ENCODE peak calls at places on chromosomes 11 and 22, in four cellular contexts. U, W, I and H are unnamed samples.

GRCh38 chr22:49827853-49828598 is at the start of gene BRD1:
- DNase-seq in U (no peak), W (no peak), I (no peak), H (no peak)

GRCh38 chr11:35618497-35619029 is 303 bp downstream of the FJX1 start:
- DNase-seq in U (peak; percentile 25), W (no peak), I (no peak), H (no peak)

GRCh38 chr11:103202048-103202651 is 92.9 kb downstream of the DYNC2H1 start:
- DNase-seq in U (no peak), W (no peak), I (no peak), H (no peak)

GRCh38 chr22:23058063-23058462 is 12.3 kb upstream of the GNAZ start:
- DNase-seq in U (no peak), W (peak; percentile 1), I (no peak), H (no peak)

GRCh38 chr11:2537010-2537695 is 92.3 kb downstream of the KCNQ1 start:
- DNase-seq in U (no peak), W (no peak), I (no peak), H (no peak)

GRCh38 chr11:124627546-124627945 is 4.9 kb downstream of the TBRG1 start:
- DNase-seq in U (no peak), W (no peak), I (no peak), H (no peak)

GRCh38 chr22:39592104-39593060 is 21.8 kb downstream of the CACNA1I start:
- DNase-seq in U (no peak), W (peak; percentile 65), I (no peak), H (peak; percentile 33)

GRCh38 chr11:72975778-72976520 is 161.7 kb downstream of the ATG16L2 start:
- DNase-seq in U (no peak), W (no peak), I (no peak), H (no peak)

GRCh38 chr11:2203440-2204259 is 32.0 kb upstream of the TH start:
- DNase-seq in U (no peak), W (no peak), I (peak; percentile 61), H (no peak)

GRCh38 chr22:23909258-23909898 is 15.2 kb downstream of the MIF start:
- DNase-seq in U (peak; percentile 16), W (no peak), I (no peak), H (no peak)

DNA sequence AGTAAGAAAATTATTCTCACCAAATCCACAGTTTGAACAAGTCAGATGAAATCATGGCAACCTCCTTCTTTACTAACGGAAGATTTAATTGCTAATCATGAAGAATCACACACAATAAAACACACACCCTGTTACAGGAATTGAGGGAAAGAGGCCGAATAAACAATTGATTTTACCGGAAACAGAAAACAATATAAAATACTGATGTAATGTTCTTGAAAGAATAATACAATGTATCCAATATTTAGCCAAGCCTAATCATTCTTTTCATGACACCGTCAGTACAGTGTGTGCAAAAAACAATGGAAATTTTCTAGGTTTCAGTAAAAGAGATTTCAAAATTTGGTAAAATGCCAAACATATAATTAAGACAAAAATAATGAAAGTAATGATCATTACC is 23.4 kb downstream of the ASRGL1 start:
- DNase-seq in U (no peak), W (no peak), I (no peak), H (no peak)
- TF ChIP-seq POLR2A in U (no peak), W (no peak), I (no peak), H (no peak)

GRCh38 chr11:28223994-28224393 is 115.8 kb downstream of the METTL15 start:
- DNase-seq in U (no peak), W (no peak), I (no peak), H (no peak)
- H3K36me3 ChIP-seq in U (no peaks in the 10 kb centered on the region), W (no peaks in the 10 kb centered on the region), I (no peaks in the 10 kb centered on the region), H (no peaks in the 10 kb centered on the region)

GRCh38 chr11:119318240-119319135 is 1.6 kb upstream of the MCAM start:
- DNase-seq in U (peak; percentile 63), W (peak; percentile 79), I (peak; percentile 63), H (no peak)
- TF ChIP-seq POLR2A in U (no peak), W (no peak), I (no peak), H (no peak)

GRCh38 chr11:66700742-66701141 is 23.1 kb upstream of the RBM4B start:
- DNase-seq in U (no peak), W (no peak), I (no peak), H (no peak)

GRCh38 chr11:66698491-66698890 is 20.8 kb upstream of the RBM4B start:
- DNase-seq in U (no peak), W (no peak), I (no peak), H (no peak)

GRCh38 chr11:66700337-66700736 is 22.6 kb upstream of the RBM4B start:
- DNase-seq in U (no peak), W (no peak), I (no peak), H (no peak)

GRCh38 chr11:66696186-66696585 is 18.5 kb upstream of the RBM4B start:
- DNase-seq in U (no peak), W (no peak), I (no peak), H (no peak)

DNA sequence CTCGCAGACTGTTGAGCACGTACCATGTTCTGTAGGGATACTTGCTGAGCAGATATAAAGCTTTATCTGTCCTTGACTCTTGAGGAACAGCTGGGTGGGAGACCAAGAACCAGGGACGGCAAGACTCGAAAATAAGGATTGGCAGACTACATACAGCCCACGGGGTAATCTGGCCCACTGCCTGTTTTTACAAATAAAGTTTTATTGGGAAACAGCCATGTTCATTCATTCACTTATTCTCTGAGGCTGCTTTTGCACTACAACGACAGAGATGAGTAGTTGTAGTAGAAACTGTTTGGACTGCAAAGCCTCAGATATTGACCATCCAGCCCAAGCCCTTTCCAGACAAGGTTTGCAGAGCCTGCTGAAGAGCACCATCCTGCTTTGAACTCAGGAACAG is 20.3 kb upstream of the RBM4B start:
- DNase-seq in U (no peak), W (no peak), I (no peak), H (no peak)
- H3K36me3 ChIP-seq in U (no peaks in the 10 kb centered on the region), W (no peaks in the 10 kb centered on the region), I (peaks cover 65% of the 10 kb centered on the region), H (no peaks in the 10 kb centered on the region)